ENCODE peak calls at places on chromosomes 3 and 15, in four cellular contexts. One of them, this sample, is unnamed.

GRCh38 chr3:14988988-14989394 is 41.6 kb downstream of the NR2C2 start:
- DNase-seq in upper lobe of right lung: no peak
- DNase-seq in GM23248: no peak
- DNase-seq in ovary: no peak
- DNase-seq in this sample: no peak

GRCh38 chr3:120649735-120650705 is 32.0 kb downstream of the HGD start:
- DNase-seq in upper lobe of right lung: no peak
- DNase-seq in GM23248: no peak
- DNase-seq in ovary: no peak
- DNase-seq in this sample: no peak

GRCh38 chr15:47300035-47300434 is 417.3 kb upstream of the SEMA6D start:
- DNase-seq in upper lobe of right lung: no peak
- DNase-seq in GM23248: no peak
- DNase-seq in ovary: no peak
- DNase-seq in this sample: no peak

GRCh38 chr3:140160553-140160952 is 225.6 kb downstream of the CLSTN2 start:
- DNase-seq in upper lobe of right lung: no peak
- DNase-seq in GM23248: no peak
- DNase-seq in ovary: no peak
- DNase-seq in this sample: no peak

GRCh38 chr15:75785771-75786563 is 57.3 kb upstream of the UBE2Q2 start:
- DNase-seq in upper lobe of right lung: peak; percentile 60
- DNase-seq in GM23248: peak; percentile 35
- DNase-seq in ovary: no peak
- DNase-seq in this sample: no peak

GRCh38 chr3:53044371-53045106 is 1.3 kb downstream of the SFMBT1 start:
- DNase-seq in upper lobe of right lung: peak; percentile 72
- DNase-seq in GM23248: peak; percentile 66
- DNase-seq in ovary: no peak
- DNase-seq in this sample: no peak

GRCh38 chr3:141371882-141372281 is 3.6 kb downstream of the ZBTB38 start:
- DNase-seq in upper lobe of right lung: no peak
- DNase-seq in GM23248: no peak
- DNase-seq in ovary: no peak
- DNase-seq in this sample: no peak

GRCh38 chr15:25170781-25171110 is 216.0 kb downstream of the SNRPN start:
- DNase-seq in upper lobe of right lung: peak; percentile 32
- DNase-seq in GM23248: no peak
- DNase-seq in ovary: peak; percentile 4
- DNase-seq in this sample: no peak

GRCh38 chr3:122021811-122022401 is at the start of gene ILDR1:
- DNase-seq in upper lobe of right lung: peak; percentile 87
- DNase-seq in GM23248: no peak
- DNase-seq in ovary: no peak
- DNase-seq in this sample: peak; percentile 88

GRCh38 chr3:106589306-106589942 is 720.6 kb upstream of the CBLB start:
- DNase-seq in upper lobe of right lung: no peak
- DNase-seq in GM23248: no peak
- DNase-seq in ovary: no peak
- DNase-seq in this sample: no peak

GRCh38 chr15:39543651-39544050 is 37.2 kb upstream of the THBS1 start:
- DNase-seq in upper lobe of right lung: no peak
- DNase-seq in GM23248: no peak
- DNase-seq in ovary: no peak
- DNase-seq in this sample: no peak

GRCh38 chr3:97911459-97911858 is 60.8 kb downstream of the RIOX2 start:
- DNase-seq in upper lobe of right lung: no peak
- DNase-seq in GM23248: no peak
- DNase-seq in ovary: no peak
- DNase-seq in this sample: no peak

GRCh38 chr15:99452728-99453643 is 112.8 kb upstream of the MEF2A start:
- DNase-seq in upper lobe of right lung: peak; percentile 92
- DNase-seq in GM23248: no peak
- DNase-seq in ovary: no peak
- DNase-seq in this sample: peak; percentile 92

GRCh38 chr15:73305331-73306211 is 63.2 kb downstream of the HCN4 start:
- DNase-seq in upper lobe of right lung: no peak
- DNase-seq in GM23248: peak; percentile 77
- DNase-seq in ovary: no peak
- DNase-seq in this sample: no peak

DNA sequence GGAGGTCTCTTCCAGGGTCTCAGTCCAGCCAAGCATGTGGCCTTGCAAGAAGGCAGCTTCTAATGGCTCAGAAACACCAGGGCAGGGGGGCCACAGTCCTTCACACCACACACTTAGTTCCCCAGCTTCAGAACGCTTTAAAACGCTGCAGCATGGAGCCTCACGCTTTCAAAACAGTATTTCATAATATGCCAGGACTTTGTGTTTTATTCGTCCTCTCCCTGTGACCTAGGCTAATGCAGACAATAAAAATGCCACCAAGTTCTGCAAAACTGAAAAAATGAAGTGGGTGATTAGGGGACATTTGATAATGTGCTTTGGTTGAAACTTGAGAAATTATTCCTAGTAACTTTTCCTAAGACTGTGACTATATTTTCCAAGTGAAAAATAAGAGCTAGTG is 48.3 kb upstream of the LIMD1 start:
- DNase-seq in upper lobe of right lung: no peak
- DNase-seq in GM23248: no peak
- DNase-seq in ovary: no peak
- DNase-seq in this sample: no peak
- H3K27ac ChIP-seq in upper lobe of right lung: no peak overlapping the region
- H3K27ac ChIP-seq in GM23248: no peak overlapping the region
- H3K27ac ChIP-seq in ovary: no peak overlapping the region
- H3K27ac ChIP-seq in this sample: peak overlapping the region; percentile 58

GRCh38 chr3:145417678-145418077 is 743.3 kb downstream of the PLOD2 start:
- DNase-seq in upper lobe of right lung: no peak
- DNase-seq in GM23248: no peak
- DNase-seq in ovary: no peak
- DNase-seq in this sample: no peak
- H3K27ac ChIP-seq in upper lobe of right lung: no peak overlapping the region
- H3K27ac ChIP-seq in GM23248: no peak overlapping the region
- H3K27ac ChIP-seq in ovary: no peak overlapping the region
- H3K27ac ChIP-seq in this sample: no peak overlapping the region

DNA sequence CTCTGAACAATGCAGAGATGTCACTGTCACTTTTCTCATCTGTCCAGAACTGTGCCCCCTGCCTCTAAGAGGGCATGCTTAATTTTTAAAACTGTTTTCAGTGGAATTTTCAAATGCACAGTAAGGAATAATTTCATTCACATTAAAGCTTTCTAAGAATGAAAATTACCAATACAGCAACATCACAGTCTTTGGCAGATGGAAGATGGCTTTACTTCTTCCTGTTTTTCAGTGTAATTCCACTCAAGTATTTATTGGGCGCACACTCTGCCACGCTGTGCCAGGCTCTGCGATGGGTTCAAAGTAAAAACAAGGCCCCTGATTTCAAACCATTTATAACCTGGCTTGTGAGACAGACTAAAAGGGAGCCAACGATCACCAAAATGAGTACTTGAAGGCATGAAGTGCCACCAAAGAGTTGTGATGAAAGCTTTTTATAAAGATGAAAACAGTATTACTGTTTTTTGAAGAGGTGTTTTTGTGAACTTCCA is 984 bp upstream of the TOP2B start:
- DNase-seq in upper lobe of right lung: no peak
- DNase-seq in GM23248: no peak
- DNase-seq in ovary: no peak
- DNase-seq in this sample: no peak
- H3K27ac ChIP-seq in upper lobe of right lung: peak overlapping the region; percentile 93
- H3K27ac ChIP-seq in GM23248: peak overlapping the region; percentile 86
- H3K27ac ChIP-seq in ovary: peak overlapping the region; percentile 98
- H3K27ac ChIP-seq in this sample: peak overlapping the region; percentile 98

GRCh38 chr15:29348308-29348914 is 78.8 kb upstream of the NSMCE3 start:
- DNase-seq in upper lobe of right lung: no peak
- DNase-seq in GM23248: peak; percentile 6
- DNase-seq in ovary: no peak
- DNase-seq in this sample: no peak

GRCh38 chr15:29344474-29344873 is 74.9 kb upstream of the NSMCE3 start:
- DNase-seq in upper lobe of right lung: no peak
- DNase-seq in GM23248: no peak
- DNase-seq in ovary: no peak
- DNase-seq in this sample: no peak

GRCh38 chr15:29346998-29347397 is 77.4 kb upstream of the NSMCE3 start:
- DNase-seq in upper lobe of right lung: no peak
- DNase-seq in GM23248: no peak
- DNase-seq in ovary: no peak
- DNase-seq in this sample: no peak

GRCh38 chr15:29343229-29343628 is 73.6 kb upstream of the NSMCE3 start:
- DNase-seq in upper lobe of right lung: no peak
- DNase-seq in GM23248: no peak
- DNase-seq in ovary: no peak
- DNase-seq in this sample: no peak

GRCh38 chr15:29345549-29346525 is 76.2 kb upstream of the NSMCE3 start:
- DNase-seq in upper lobe of right lung: no peak
- DNase-seq in GM23248: no peak
- DNase-seq in ovary: no peak
- DNase-seq in this sample: no peak
- H3K27ac ChIP-seq in upper lobe of right lung: no peak overlapping the region
- H3K27ac ChIP-seq in GM23248: no peak overlapping the region
- H3K27ac ChIP-seq in ovary: no peak overlapping the region
- H3K27ac ChIP-seq in this sample: no peak overlapping the region

GRCh38 chr15:63340353-63340752 is 41.3 kb downstream of the CA12 start:
- DNase-seq in upper lobe of right lung: no peak
- DNase-seq in GM23248: no peak
- DNase-seq in ovary: no peak
- DNase-seq in this sample: no peak

GRCh38 chr15:63339006-63339766 is 42.5 kb downstream of the CA12 start:
- DNase-seq in upper lobe of right lung: no peak
- DNase-seq in GM23248: peak; percentile 29
- DNase-seq in ovary: no peak
- DNase-seq in this sample: no peak

GRCh38 chr15:63337046-63337445 is 44.6 kb downstream of the CA12 start:
- DNase-seq in upper lobe of right lung: no peak
- DNase-seq in GM23248: no peak
- DNase-seq in ovary: no peak
- DNase-seq in this sample: no peak

GRCh38 chr15:63339836-63340235 is 41.8 kb downstream of the CA12 start:
- DNase-seq in upper lobe of right lung: no peak
- DNase-seq in GM23248: no peak
- DNase-seq in ovary: no peak
- DNase-seq in this sample: no peak

DNA sequence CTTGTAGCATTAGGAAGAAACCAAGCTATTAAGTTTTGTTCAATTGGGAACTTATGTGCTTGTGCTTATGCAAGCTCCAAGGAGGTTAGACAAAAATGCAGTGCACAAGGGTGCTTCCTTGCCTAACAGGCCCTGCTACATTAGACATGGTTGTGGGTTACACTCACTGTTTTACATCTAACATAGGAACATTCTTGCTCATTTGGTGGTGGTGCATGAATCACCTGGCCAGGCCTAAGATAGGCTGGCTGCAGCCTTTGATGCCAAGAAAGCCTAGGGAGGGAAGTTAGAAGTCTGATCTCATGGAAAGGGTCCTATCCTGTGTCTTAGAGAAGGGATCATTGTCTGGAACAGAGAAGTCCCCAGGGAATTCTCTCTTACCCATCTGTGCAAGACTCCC is 43.5 kb downstream of the CA12 start:
- DNase-seq in upper lobe of right lung: no peak
- DNase-seq in GM23248: peak; percentile 86
- DNase-seq in ovary: no peak
- DNase-seq in this sample: no peak
- H3K27ac ChIP-seq in upper lobe of right lung: no peak overlapping the region
- H3K27ac ChIP-seq in GM23248: peak overlapping the region; percentile 2
- H3K27ac ChIP-seq in ovary: no peak overlapping the region
- H3K27ac ChIP-seq in this sample: no peak overlapping the region